ENCODE peak calls at places on chromosomes 16 and 17, in seven cellular contexts. L is AG04450, S is mucosa of descending colon, O is Calu3, Z is right atrium auricular region, W is left lung, R is neural crest cell. M is an unnamed sample.

GRCh38 chr16:4395055-4395726 is 21.2 kb downstream of the CORO7 start:
- DNase-seq in L (no peak), S (no peak), O (no peak), Z (no peak), W (no peak), R (no peak), M (no peak)

GRCh38 chr16:88882358-88883030 is 16.0 kb upstream of the PABPN1L start:
- DNase-seq in L (no peak), S (peak), O (no peak), Z (no peak), W (no peak), R (no peak), M (no peak)

GRCh38 chr17:37844158-37844976 is 79.8 kb upstream of the TBC1D3K start:
- DNase-seq in L (peak), S (peak), O (peak), Z (no peak), W (peak), R (peak), M (peak)

GRCh38 chr17:71987634-71988033 is 133.2 kb upstream of the SOX9 start:
- DNase-seq in L (no peak), S (no peak), O (no peak), Z (no peak), W (no peak), R (no peak), M (no peak)

GRCh38 chr16:71425746-71426068 is 16.1 kb downstream of the TLE7 start:
- DNase-seq in L (no peak), S (no peak), O (no peak), Z (no peak), W (no peak), R (no peak), M (no peak)

GRCh38 chr16:2708955-2709587 is 11.0 kb downstream of the PRSS27 start:
- DNase-seq in L (no peak), S (no peak), O (no peak), Z (no peak), W (peak), R (no peak), M (no peak)

GRCh38 chr16:726438-727290 is at the start of the genes CCDC78 and HAGHL:
- DNase-seq in L (no peak), S (peak), O (peak), Z (no peak), W (peak), R (no peak), M (peak)

GRCh38 chr17:79065105-79065670 is 9.4 kb upstream of the ENGASE start:
- DNase-seq in L (no peak), S (no peak), O (peak), Z (no peak), W (no peak), R (peak), M (peak)

GRCh38 chr16:30741461-30741914 is 6.7 kb upstream of the PHKG2 start:
- DNase-seq in L (peak), S (peak), O (peak), Z (no peak), W (no peak), R (no peak), M (no peak)

GRCh38 chr17:20173091-20173490 is 163.9 kb downstream of the SPECC1 start:
- DNase-seq in L (no peak), S (no peak), O (no peak), Z (no peak), W (no peak), R (no peak), M (no peak)

GRCh38 chr16:55872130-55872529 is 3.0 kb downstream of the CES5A start:
- DNase-seq in L (no peak), S (no peak), O (no peak), Z (no peak), W (no peak), R (no peak), M (no peak)

GRCh38 chr16:2429771-2430663 is 770 bp downstream of the CCNF start:
- DNase-seq in L (no peak), S (no peak), O (peak), Z (no peak), W (no peak), R (no peak), M (peak)

GRCh38 chr17:78337244-78338109 is 22.4 kb downstream of the SOCS3 start:
- DNase-seq in L (no peak), S (peak), O (no peak), Z (no peak), W (peak), R (no peak), M (peak)

GRCh38 chr17:40819528-40820125 is 2.8 kb downstream of the KRT10 start:
- DNase-seq in L (no peak), S (no peak), O (no peak), Z (no peak), W (no peak), R (no peak), M (peak)

GRCh38 chr16:88645455-88645854 is 5.4 kb downstream of the CYBA start:
- DNase-seq in L (no peak), S (no peak), O (no peak), Z (no peak), W (peak), R (no peak), M (no peak)

GRCh38 chr17:39730095-39730921 is at the start of gene MIEN1:
- DNase-seq in L (peak), S (peak), O (no peak), Z (peak), W (peak), R (peak), M (peak)

GRCh38 chr17:63842173-63842539 is 329 bp downstream of the SMARCD2 start:
- DNase-seq in L (no peak), S (peak), O (no peak), Z (no peak), W (peak), R (peak), M (no peak)

GRCh38 chr16:12158428-12158827 is 181.9 kb downstream of the SNX29 start:
- DNase-seq in L (no peak), S (no peak), O (no peak), Z (no peak), W (no peak), R (no peak), M (no peak)

GRCh38 chr17:74271902-74272563 is 2.0 kb upstream of the DNAI2 start:
- DNase-seq in L (no peak), S (no peak), O (no peak), Z (peak), W (no peak), R (no peak), M (no peak)

GRCh38 chr17:2731807-2732206 is 17.6 kb downstream of the CCDC92B start:
- DNase-seq in L (no peak), S (no peak), O (no peak), Z (no peak), W (no peak), R (no peak), M (no peak)
- TF ChIP-seq CTCF in L (no peak), S (no peak), O (no peak), Z (no peak), W (no peak), R (no peak), M (no peak)

GRCh38 chr16:58393138-58393504 is 850 bp downstream of the GINS3 start:
- DNase-seq in L (no peak), S (no peak), O (no peak), Z (no peak), W (no peak), R (no peak), M (peak)

GRCh38 chr16:58389724-58390123 is 2.5 kb upstream of the GINS3 start:
- DNase-seq in L (no peak), S (no peak), O (no peak), Z (no peak), W (no peak), R (no peak), M (no peak)

GRCh38 chr16:58392215-58393137 is at the start of gene GINS3:
- DNase-seq in L (peak), S (peak), O (peak), Z (peak), W (peak), R (peak), M (peak)
- TF ChIP-seq CTCF in L (no peak), S (no peak), O (no peak), Z (peak), W (no peak), R (no peak), M (no peak)

DNA sequence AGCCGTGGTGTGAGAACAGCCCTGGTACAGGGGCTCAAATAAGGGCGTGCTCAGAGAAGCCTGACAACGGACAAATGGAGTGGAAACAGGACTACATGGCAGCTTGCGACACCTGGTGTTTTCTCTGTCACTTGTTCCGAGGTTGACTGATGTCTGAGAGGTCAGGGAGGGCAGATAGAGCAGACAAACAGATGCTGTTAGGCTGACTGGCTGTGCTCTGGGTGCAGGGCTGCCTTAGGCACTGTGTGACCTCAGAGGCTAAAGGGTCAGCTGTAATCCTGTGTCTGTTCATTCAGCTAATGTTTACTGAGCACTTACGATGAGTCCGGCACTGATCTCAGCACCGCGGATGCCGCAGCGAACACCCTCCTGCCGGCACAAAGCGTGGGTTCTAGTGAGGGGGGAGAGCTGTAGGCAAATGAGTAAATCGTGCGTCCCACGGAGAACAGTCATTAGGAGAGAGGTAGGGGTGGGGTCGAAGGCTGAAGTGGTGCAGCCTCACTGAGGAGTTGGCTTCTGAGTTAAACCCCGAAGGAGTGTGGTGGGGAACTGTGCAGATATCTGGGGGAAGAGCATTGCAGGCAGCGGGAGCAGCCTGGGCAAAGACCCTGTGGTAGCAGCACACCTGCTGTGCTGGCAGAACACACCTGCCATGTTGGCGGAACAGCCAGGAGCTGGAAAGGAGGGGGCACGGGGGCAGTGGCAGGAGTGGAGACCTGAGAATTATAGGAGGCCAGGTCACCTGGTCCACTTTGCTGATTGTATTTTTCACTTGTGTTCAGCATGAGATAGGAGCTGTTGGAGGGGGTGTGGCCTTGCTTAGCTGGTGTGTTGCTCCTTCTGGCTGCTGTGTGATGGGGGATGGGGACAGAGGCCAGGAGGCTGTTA is 35.0 kb downstream of the GPT2 start:
- DNase-seq in L (no peak), S (no peak), O (no peak), Z (no peak), W (no peak), R (peak), M (peak)
- TF ChIP-seq CTCF in L (no peak), S (no peak), O (no peak), Z (no peak), W (no peak), R (peak), M (peak)

DNA sequence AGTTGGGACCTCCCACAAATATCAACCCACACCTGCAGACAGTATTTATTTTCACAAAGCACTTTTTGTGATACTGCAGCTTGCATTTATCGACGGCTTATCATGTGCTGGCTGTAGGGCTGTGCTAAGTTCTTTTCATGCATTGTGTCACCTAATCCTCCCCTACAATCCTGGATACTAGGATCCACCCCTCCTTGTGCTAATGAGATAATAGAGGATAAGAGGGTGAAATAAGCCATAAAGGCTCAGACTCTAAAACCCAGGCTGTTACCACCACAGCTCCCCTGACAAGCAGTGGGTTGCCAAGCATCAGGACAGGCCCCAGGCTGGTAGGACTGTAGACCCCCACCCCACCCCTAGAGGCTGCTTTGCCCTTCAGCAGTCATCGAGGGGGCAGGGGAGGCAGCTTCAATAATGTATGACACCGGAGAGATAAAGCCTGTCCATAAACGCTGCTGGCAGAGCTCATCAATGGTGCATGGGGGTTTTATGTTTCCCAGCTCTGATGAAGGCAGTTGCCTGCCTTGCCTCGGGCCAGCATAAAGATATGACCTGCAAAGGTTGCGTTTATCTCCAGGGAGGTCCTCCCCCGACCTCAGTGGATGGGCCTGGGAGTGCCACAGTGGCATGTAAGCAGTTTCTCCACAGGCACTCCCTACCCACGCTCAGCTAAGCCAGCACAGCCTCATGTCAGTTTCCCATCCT is 73.9 kb upstream of the C16orf82 start:
- DNase-seq in L (no peak), S (no peak), O (no peak), Z (no peak), W (no peak), R (no peak), M (no peak)
- TF ChIP-seq CTCF in L (no peak), S (no peak), O (no peak), Z (no peak), W (no peak), R (no peak), M (no peak)

DNA sequence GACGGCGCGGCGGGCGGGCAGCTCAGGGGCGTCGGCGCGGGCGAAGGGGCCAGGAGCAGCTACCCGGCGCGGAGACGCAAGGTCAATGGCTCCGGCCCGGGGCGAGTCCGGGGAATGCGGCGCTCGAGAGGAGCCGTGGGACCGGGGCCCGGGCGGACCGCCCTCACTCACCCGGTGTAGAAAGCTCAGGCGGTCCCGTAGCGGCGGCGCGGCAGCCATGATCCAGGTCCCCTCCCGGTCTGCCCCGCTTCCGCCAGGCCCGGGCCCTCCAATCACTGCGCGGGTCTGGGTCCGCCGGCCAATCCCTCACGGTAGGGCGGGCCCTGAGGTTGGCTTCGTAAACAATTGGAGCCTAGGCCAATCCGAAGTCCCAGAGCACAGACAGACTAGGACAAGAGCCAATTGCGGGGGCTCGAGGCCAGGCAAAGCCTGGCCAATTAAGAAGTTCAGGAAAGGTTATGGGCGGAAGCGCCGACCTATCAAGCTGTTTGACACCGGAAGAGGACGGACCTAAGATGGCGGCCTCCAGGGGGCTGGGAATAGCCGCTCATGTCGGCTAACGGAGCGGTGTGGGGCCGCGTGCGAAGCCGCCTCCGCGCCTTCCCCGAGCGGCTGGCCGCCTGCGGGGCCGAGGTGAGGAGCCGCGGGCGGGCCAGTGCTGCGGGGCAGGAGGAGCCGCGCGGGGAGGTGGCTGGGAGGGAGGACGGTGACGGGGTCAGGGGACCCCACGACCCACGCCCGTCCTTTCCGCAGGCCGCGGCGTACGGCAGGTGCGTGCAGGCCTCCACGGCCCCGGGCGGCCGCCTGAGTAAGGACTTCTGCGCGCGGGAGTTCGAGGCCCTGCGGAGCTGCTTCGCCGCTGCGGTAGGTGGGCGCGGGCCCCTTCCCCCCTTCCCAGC is at the start of the genes NDUFAF8 and TEPSIN:
- DNase-seq in L (peak), S (peak), O (peak), Z (peak), W (peak), R (peak), M (peak)
- TF ChIP-seq CTCF in L (no peak), S (no peak), O (no peak), Z (peak), W (no peak), R (no peak), M (no peak)

DNA sequence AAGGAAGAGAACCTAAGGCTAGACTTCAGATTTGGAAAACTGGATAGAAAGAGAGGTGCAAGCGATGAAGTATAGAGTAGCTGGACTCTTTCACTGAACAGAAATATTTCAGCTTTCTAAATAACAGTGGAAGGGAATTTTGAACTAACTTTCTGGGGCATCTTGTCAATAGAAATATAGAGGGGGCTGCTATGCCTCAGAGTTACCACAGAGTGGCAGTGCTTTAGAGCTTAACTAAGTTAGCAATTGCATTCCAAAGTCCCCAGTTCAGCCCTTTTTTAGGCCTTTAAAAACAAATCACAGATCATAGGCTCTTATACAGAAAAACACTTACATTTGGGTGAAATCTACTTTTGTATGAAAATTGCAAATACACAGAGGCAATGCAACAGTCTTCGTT is 154.2 kb upstream of the CDH8 start:
- DNase-seq in L (no peak), S (no peak), O (no peak), Z (no peak), W (no peak), R (no peak), M (no peak)
- TF ChIP-seq CTCF in L (no peak), S (no peak), O (no peak), Z (peak), W (no peak), R (peak), M (no peak)

GRCh38 chr16:85309656-85310587 is 197.7 kb upstream of the CIBAR2 start:
- DNase-seq in L (no peak), S (no peak), O (no peak), Z (peak), W (peak), R (peak), M (no peak)
- TF ChIP-seq CTCF in L (no peak), S (no peak), O (no peak), Z (no peak), W (no peak), R (no peak), M (no peak)